ENCODE peak calls at places on chromosomes 3 and 15, in four cellular contexts. I, A, J and Z are unnamed samples.

GRCh38 chr3:149599236-149599635 is 58.6 kb downstream of the WWTR1 start:
- DNase-seq in I (no peak), A (no peak), J (no peak), Z (no peak)

GRCh38 chr3:100838157-100838556 is 128.9 kb downstream of the TFG start:
- DNase-seq in I (no peak), A (no peak), J (no peak), Z (no peak)

GRCh38 chr3:8845641-8846040 is 76.2 kb upstream of the OXTR start:
- DNase-seq in I (no peak), A (peak; percentile 64), J (no peak), Z (no peak)

GRCh38 chr3:197942956-197943556 is 6.9 kb upstream of the RPL35A start:
- DNase-seq in I (no peak), A (peak; percentile 51), J (no peak), Z (no peak)

GRCh38 chr3:15305366-15305844 is 27.0 kb downstream of the SH3BP5 start:
- DNase-seq in I (peak; percentile 35), A (no peak), J (no peak), Z (peak; percentile 44)

GRCh38 chr3:141797167-141797773 is 34.1 kb downstream of the GRK7 start:
- DNase-seq in I (peak; percentile 87), A (peak; percentile 49), J (no peak), Z (peak; percentile 76)

GRCh38 chr3:58051196-58051595 is 43.0 kb downstream of the FLNB start:
- DNase-seq in I (no peak), A (peak; percentile 96), J (no peak), Z (no peak)

GRCh38 chr3:101925564-101925963 is 76.2 kb downstream of the NFKBIZ start:
- DNase-seq in I (no peak), A (no peak), J (no peak), Z (no peak)

GRCh38 chr3:10492351-10493201 is 12.8 kb downstream of the ATP2B2 start:
- DNase-seq in I (no peak), A (no peak), J (no peak), Z (no peak)

GRCh38 chr3:141642215-141642614 is 95.9 kb upstream of the RNF7 start:
- DNase-seq in I (no peak), A (peak; percentile 25), J (no peak), Z (no peak)

GRCh38 chr3:40524571-40525285 is at the start of gene ZNF621:
- DNase-seq in I (peak; percentile 90), A (peak; percentile 87), J (peak; percentile 78), Z (peak; percentile 96)
- TF ChIP-seq CTCF in I (no peak), A (no peak), J (no peak), Z (no peak)

GRCh38 chr15:71127083-71127482 is 11.8 kb downstream of the THSD4 start:
- DNase-seq in I (no peak), A (no peak), J (no peak), Z (no peak)

GRCh38 chr15:71124937-71125755 is 9.9 kb downstream of the THSD4 start:
- DNase-seq in I (no peak), A (no peak), J (no peak), Z (no peak)

GRCh38 chr15:71128939-71129562 is 13.8 kb downstream of the THSD4 start:
- DNase-seq in I (no peak), A (no peak), J (no peak), Z (no peak)

GRCh38 chr15:71129660-71130059 is 14.4 kb downstream of the THSD4 start:
- DNase-seq in I (no peak), A (no peak), J (no peak), Z (no peak)

GRCh38 chr15:71125831-71126453 is 10.7 kb downstream of the THSD4 start:
- DNase-seq in I (peak; percentile 59), A (no peak), J (no peak), Z (peak; percentile 40)
- TF ChIP-seq CTCF in I (peak; percentile 21), A (no peak), J (peak; percentile 15), Z (peak; percentile 40)

DNA sequence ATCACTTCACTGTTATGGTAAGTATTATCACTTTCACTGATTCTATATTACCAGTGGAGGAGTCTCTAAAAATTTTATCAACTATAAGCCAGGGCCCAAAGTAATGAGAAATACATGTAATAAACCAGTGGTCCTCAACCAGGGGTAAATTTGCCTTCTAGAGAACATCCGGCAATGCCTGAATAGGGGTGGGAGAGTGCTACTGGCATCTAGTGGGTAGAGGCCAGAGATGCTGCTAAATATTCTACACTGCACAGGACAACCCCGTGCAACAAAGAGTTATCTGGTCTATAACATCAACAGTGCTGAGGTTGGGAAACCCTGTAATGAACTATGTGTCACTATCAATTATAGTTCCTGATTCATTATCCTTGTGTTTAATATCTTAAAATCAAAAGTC is 2.2 kb downstream of the LYSMD2 start:
- DNase-seq in I (no peak), A (no peak), J (no peak), Z (no peak)
- TF ChIP-seq CTCF in I (no peak), A (peak; percentile 28), J (no peak), Z (no peak)

GRCh38 chr3:144549161-144549560 is 577.5 kb downstream of the DIPK2A start:
- DNase-seq in I (no peak), A (no peak), J (no peak), Z (no peak)
- TF ChIP-seq CTCF in I (no peak), A (no peak), J (no peak), Z (no peak)

GRCh38 chr3:177917234-177917861 is 618.9 kb upstream of the KCNMB2 start:
- DNase-seq in I (no peak), A (no peak), J (no peak), Z (no peak)

GRCh38 chr3:177916461-177916860 is 619.8 kb upstream of the KCNMB2 start:
- DNase-seq in I (no peak), A (no peak), J (no peak), Z (no peak)

DNA sequence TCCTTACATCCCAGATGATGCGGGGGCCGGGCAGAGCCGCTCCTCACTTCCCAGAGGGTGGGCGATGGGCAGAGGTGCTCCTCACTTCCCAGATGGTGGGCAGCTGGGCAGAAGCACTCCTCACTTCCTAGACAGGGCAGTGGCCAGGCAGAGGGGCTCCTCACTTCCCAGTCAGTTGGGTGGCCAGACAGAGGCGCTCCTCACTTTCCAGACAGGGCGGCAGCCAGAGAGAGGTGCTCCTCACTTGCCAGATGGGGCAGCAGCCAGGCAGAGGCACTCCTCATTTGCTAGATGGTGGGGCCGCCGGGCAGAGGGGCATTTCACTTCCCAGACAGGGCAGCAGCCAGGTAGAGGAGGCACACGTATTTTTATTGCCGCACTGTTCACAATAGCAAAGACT is 622.0 kb upstream of the KCNMB2 start:
- DNase-seq in I (no peak), A (no peak), J (no peak), Z (no peak)
- TF ChIP-seq CTCF in I (no peak), A (no peak), J (no peak), Z (no peak)

GRCh38 chr3:12815719-12816118 is 19.2 kb downstream of the CAND2 start:
- DNase-seq in I (peak; percentile 43), A (no peak), J (no peak), Z (no peak)
- TF ChIP-seq CTCF in I (no peak), A (no peak), J (no peak), Z (no peak)

GRCh38 chr15:88477126-88477525 is 9.6 kb downstream of the MRPS11 start:
- DNase-seq in I (no peak), A (no peak), J (no peak), Z (no peak)

GRCh38 chr15:88479169-88479568 is 11.7 kb downstream of the MRPS11 start:
- DNase-seq in I (no peak), A (no peak), J (no peak), Z (no peak)

GRCh38 chr15:88480981-88481380 is 13.5 kb downstream of the MRPS11 start:
- DNase-seq in I (no peak), A (no peak), J (no peak), Z (no peak)

GRCh38 chr15:88477885-88478284 is 10.4 kb downstream of the MRPS11 start:
- DNase-seq in I (no peak), A (no peak), J (no peak), Z (no peak)

GRCh38 chr15:88476635-88477038 is 9.1 kb downstream of the MRPS11 start:
- DNase-seq in I (peak; percentile 38), A (peak; percentile 47), J (no peak), Z (peak; percentile 63)
- TF ChIP-seq CTCF in I (no peak), A (peak; percentile 63), J (no peak), Z (peak; percentile 73)

DNA sequence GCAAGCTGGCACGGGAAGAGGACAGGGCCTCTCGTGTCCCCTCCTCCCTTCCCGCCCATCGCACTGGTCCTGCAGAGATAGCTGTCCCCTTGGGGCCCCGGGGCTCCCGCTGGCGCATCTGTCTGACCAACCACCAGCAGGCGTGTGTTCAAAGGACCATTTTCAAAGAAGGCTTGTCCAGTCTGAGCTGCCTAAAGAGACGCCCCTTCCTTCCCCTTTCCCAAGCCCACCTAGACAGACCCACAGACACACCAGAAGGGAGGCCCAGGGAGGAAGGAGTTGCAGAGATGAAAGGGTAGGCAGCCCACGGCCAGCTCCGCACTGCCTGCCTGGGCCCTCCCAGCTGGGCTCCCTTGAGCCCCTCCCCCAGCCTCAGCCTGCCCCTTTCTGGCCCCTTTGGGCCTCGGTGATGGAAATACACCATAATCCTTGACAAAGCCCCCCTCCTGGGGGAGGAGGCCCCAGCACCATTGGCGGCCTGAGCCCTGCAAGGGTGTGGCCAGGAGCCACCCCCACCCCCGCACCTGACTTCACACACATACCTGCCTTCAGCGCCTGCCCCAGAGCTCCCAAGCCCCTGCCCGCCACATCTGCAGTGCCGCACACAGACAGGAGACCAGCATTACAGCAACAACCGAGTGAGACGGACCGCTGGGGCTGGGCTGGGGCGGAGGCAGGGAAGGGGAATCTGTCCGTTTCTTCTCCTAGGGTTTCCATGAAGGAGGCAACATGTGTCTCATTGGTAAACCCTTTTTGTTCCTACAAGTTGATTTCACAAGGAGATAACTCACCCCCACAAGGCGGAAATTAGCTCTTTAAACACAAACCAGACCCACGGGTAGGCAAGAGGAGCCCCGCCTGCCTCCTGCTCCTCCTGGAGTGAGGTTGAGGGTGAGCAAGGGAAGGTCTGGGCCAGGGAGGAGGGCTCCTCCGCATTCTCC is at the start of gene STRA6:
- DNase-seq in I (peak; percentile 93), A (peak; percentile 33), J (no peak), Z (no peak)
- TF ChIP-seq CTCF in I (no peak), A (no peak), J (no peak), Z (no peak)

GRCh38 chr3:52892625-52893311 is 4.6 kb downstream of the STIMATE start:
- DNase-seq in I (no peak), A (peak; percentile 69), J (no peak), Z (no peak)

GRCh38 chr3:52894756-52895155 is 2.6 kb downstream of the STIMATE start:
- DNase-seq in I (no peak), A (no peak), J (no peak), Z (no peak)

GRCh38 chr3:52895416-52895815 is 1.9 kb downstream of the STIMATE start:
- DNase-seq in I (no peak), A (no peak), J (no peak), Z (no peak)

GRCh38 chr3:52892290-52892624 is 5.1 kb downstream of the STIMATE start:
- DNase-seq in I (no peak), A (no peak), J (no peak), Z (no peak)

DNA sequence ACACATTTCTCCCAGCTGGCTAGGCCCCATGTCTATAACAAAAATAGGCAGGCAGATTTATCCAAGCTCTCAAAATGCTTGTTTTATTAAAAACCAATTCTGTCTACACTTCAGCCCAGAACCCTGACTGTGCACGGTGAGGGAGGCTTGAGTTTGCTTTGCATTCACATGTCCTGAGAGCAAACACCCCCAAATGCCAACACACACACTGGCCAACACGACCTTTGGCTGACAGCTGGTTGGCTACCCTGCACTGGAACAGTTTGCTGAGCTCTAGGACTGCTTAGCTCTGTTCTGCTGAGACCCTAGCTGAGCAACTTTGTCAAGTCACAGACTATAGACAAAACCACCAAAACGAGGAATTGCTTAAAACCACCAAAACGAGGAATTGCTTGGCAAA is 3.6 kb downstream of the STIMATE start:
- DNase-seq in I (no peak), A (no peak), J (no peak), Z (no peak)
- TF ChIP-seq CTCF in I (no peak), A (no peak), J (no peak), Z (no peak)

GRCh38 chr3:72137865-72138861 is 353.2 kb upstream of the PROK2 start:
- DNase-seq in I (no peak), A (no peak), J (no peak), Z (no peak)
- TF ChIP-seq CTCF in I (no peak), A (no peak), J (no peak), Z (no peak)